ENCODE peak calls at places on chromosomes 6 and 20, in seven cellular contexts. T is HuH-7; Z is naive thymus-derived CD8-positive, alpha-beta T cell; J is T-helper 2 cell; P is HEK293T; M is anterior cingulate cortex; Y is NCI-H774. B is an unnamed sample.

GRCh38 chr6:93721386-93722048 is 302.2 kb upstream of the EPHA7 start:
- DNase-seq in T (peak; percentile 20), Z (no peak), J (no peak), P (peak; percentile 39), M (no peak), Y (peak; percentile 69), B (peak; percentile 64)

GRCh38 chr6:127342296-127342945 is 988 bp downstream of the ECHDC1 start:
- DNase-seq in T (no peak), Z (no peak), J (no peak), P (peak; percentile 11), M (no peak), Y (no peak), B (peak; percentile 70)

GRCh38 chr6:36885461-36886401 is at the start of gene C6orf89:
- DNase-seq in T (peak; percentile 78), Z (peak; percentile 97), J (peak; percentile 89), P (peak; percentile 93), M (peak; percentile 96), Y (peak; percentile 96), B (peak; percentile 96)

GRCh38 chr6:5684320-5684719 is 322.4 kb downstream of the NRN1 start:
- DNase-seq in T (no peak), Z (no peak), J (no peak), P (no peak), M (no peak), Y (peak; percentile 55), B (no peak)

GRCh38 chr6:168662301-168662936 is 221.4 kb downstream of the SMOC2 start:
- DNase-seq in T (no peak), Z (no peak), J (no peak), P (no peak), M (no peak), Y (no peak), B (no peak)

GRCh38 chr6:48307583-48307982 is 196.6 kb upstream of the PTCHD4 start:
- DNase-seq in T (no peak), Z (no peak), J (no peak), P (no peak), M (no peak), Y (no peak), B (no peak)

GRCh38 chr6:7846971-7847818 is 63.4 kb downstream of the TXNDC5 start:
- DNase-seq in T (no peak), Z (no peak), J (no peak), P (no peak), M (no peak), Y (no peak), B (peak; percentile 67)

GRCh38 chr6:12962995-12963394 is 246.4 kb downstream of the PHACTR1 start:
- DNase-seq in T (no peak), Z (no peak), J (no peak), P (no peak), M (no peak), Y (no peak), B (no peak)

GRCh38 chr6:140441256-140441655 is 1066.8 kb upstream of the CITED2 start:
- DNase-seq in T (no peak), Z (no peak), J (no peak), P (peak; percentile 52), M (peak; percentile 14), Y (no peak), B (peak; percentile 68)

GRCh38 chr6:144341831-144342527 is 56.8 kb downstream of the UTRN start:
- DNase-seq in T (no peak), Z (no peak), J (no peak), P (no peak), M (no peak), Y (no peak), B (no peak)

GRCh38 chr6:155645328-155645727 is 189.7 kb upstream of the NOX3 start:
- DNase-seq in T (no peak), Z (no peak), J (no peak), P (no peak), M (no peak), Y (no peak), B (no peak)

GRCh38 chr20:50445367-50446151 is 64.6 kb upstream of the PTPN1 start:
- DNase-seq in T (no peak), Z (no peak), J (no peak), P (no peak), M (no peak), Y (no peak), B (no peak)

GRCh38 chr6:21679761-21680265 is 86.3 kb downstream of the SOX4 start:
- DNase-seq in T (no peak), Z (no peak), J (no peak), P (no peak), M (no peak), Y (no peak), B (peak; percentile 93)

GRCh38 chr6:47098570-47098993 is 56.5 kb upstream of the ADGRF1 start:
- DNase-seq in T (no peak), Z (no peak), J (no peak), P (no peak), M (no peak), Y (no peak), B (peak; percentile 100)

GRCh38 chr20:2109425-2110210 is 8.0 kb downstream of the STK35 start:
- DNase-seq in T (no peak), Z (no peak), J (no peak), P (no peak), M (peak; percentile 34), Y (no peak), B (peak; percentile 47)

GRCh38 chr20:53940883-53941546 is 129.4 kb downstream of the BCAS1 start:
- DNase-seq in T (no peak), Z (no peak), J (no peak), P (no peak), M (peak; percentile 28), Y (no peak), B (peak; percentile 69)

GRCh38 chr6:113449051-113449450 is 408.1 kb upstream of the MARCKS start:
- DNase-seq in T (no peak), Z (no peak), J (no peak), P (no peak), M (no peak), Y (no peak), B (peak; percentile 75)

GRCh38 chr6:41439524-41440418 is 104.4 kb downstream of the NCR2 start:
- DNase-seq in T (no peak), Z (no peak), J (no peak), P (no peak), M (no peak), Y (no peak), B (no peak)

GRCh38 chr6:81897793-81898192 is 145.3 kb upstream of the TENT5A start:
- DNase-seq in T (no peak), Z (no peak), J (no peak), P (no peak), M (no peak), Y (no peak), B (no peak)

GRCh38 chr6:89941847-89942497 is 47.7 kb downstream of the GJA10 start:
- DNase-seq in T (no peak), Z (no peak), J (no peak), P (no peak), M (no peak), Y (no peak), B (no peak)